ENCODE peak calls at places on chromosomes 12 and 14, in seven cellular contexts. U, Z, O, F, J, I and N are unnamed samples.

GRCh38 chr12:131684015-131684725 is 26.7 kb upstream of the SFSWAP start:
- DNase-seq in U (no peak), Z (no peak), O (no peak), F (no peak), J (no peak), I (no peak), N (no peak)

GRCh38 chr12:108204618-108205017 is 75.5 kb downstream of the WSCD2 start:
- DNase-seq in U (no peak), Z (no peak), O (no peak), F (no peak), J (no peak), I (no peak), N (no peak)

GRCh38 chr12:116456683-116457082 is 102.5 kb upstream of the MAP1LC3B2 start:
- DNase-seq in U (peak; percentile 38), Z (no peak), O (no peak), F (no peak), J (no peak), I (no peak), N (no peak)

GRCh38 chr12:94123127-94123526 is 25.2 kb upstream of the PLXNC1 start:
- DNase-seq in U (no peak), Z (no peak), O (no peak), F (no peak), J (no peak), I (no peak), N (no peak)

GRCh38 chr12:119153477-119154434 is 25.0 kb upstream of the HSPB8 start:
- DNase-seq in U (peak; percentile 80), Z (peak; percentile 50), O (no peak), F (peak; percentile 16), J (no peak), I (no peak), N (no peak)

GRCh38 chr14:74019743-74020142 is 594 bp downstream of the BBOF1 start:
- DNase-seq in U (no peak), Z (peak; percentile 76), O (no peak), F (peak; percentile 12), J (no peak), I (peak; percentile 22), N (no peak)

GRCh38 chr14:74647061-74647833 is 35.2 kb upstream of the LTBP2 start:
- DNase-seq in U (no peak), Z (no peak), O (no peak), F (no peak), J (no peak), I (no peak), N (no peak)

GRCh38 chr12:132429932-132430643 is 59.9 kb upstream of the FBRSL1 start:
- DNase-seq in U (no peak), Z (peak; percentile 34), O (peak; percentile 87), F (no peak), J (peak; percentile 86), I (no peak), N (peak; percentile 57)

GRCh38 chr14:90602088-90602687 is 205.4 kb downstream of the CALM1 start:
- DNase-seq in U (no peak), Z (no peak), O (no peak), F (no peak), J (no peak), I (no peak), N (no peak)

GRCh38 chr12:110453569-110454296 is 3.6 kb upstream of the ARPC3 start:
- DNase-seq in U (no peak), Z (no peak), O (no peak), F (no peak), J (no peak), I (no peak), N (no peak)

GRCh38 chr12:51884676-51885229 is 3.1 kb upstream of the ANKRD33 start:
- DNase-seq in U (no peak), Z (no peak), O (no peak), F (no peak), J (no peak), I (no peak), N (no peak)